ENCODE peak calls at places on chromosomes 2 and 18, in five cellular contexts. One of them, this sample, is unnamed.

GRCh38 chr2:206084870-206085741 is 868 bp downstream of the INO80D start:
- ATAC-seq in HepG2: peak; percentile 51
- ATAC-seq in GM12878: peak; percentile 32
- ATAC-seq in upper lobe of left lung: peak; percentile 63
- ATAC-seq in K562: peak; percentile 35
- ATAC-seq in this sample: peak; percentile 45

GRCh38 chr18:67239826-67240225 is 276.7 kb downstream of the DSEL start:
- ATAC-seq in K562: no peak
- ATAC-seq in HepG2: no peak
- ATAC-seq in upper lobe of left lung: no peak
- ATAC-seq in GM12878: no peak
- ATAC-seq in this sample: no peak

GRCh38 chr2:47898089-47898731 is 8.1 kb downstream of the FBXO11 start:
- ATAC-seq in HepG2: no peak
- ATAC-seq in GM12878: peak; percentile 69
- ATAC-seq in K562: no peak
- ATAC-seq in upper lobe of left lung: no peak
- ATAC-seq in this sample: no peak

GRCh38 chr2:45814951-45815621 is 163.6 kb downstream of the PRKCE start:
- ATAC-seq in K562: no peak
- ATAC-seq in GM12878: no peak
- ATAC-seq in HepG2: no peak
- ATAC-seq in upper lobe of left lung: no peak
- ATAC-seq in this sample: no peak

GRCh38 chr2:12046641-12047040 is 300.2 kb downstream of the LPIN1 start:
- ATAC-seq in HepG2: no peak
- ATAC-seq in upper lobe of left lung: no peak
- ATAC-seq in K562: no peak
- ATAC-seq in GM12878: no peak
- ATAC-seq in this sample: no peak

GRCh38 chr2:43810427-43810826 is 28.2 kb downstream of the ABCG5 start:
- ATAC-seq in GM12878: no peak
- ATAC-seq in upper lobe of left lung: no peak
- ATAC-seq in HepG2: no peak
- ATAC-seq in K562: peak; percentile 45
- ATAC-seq in this sample: no peak

GRCh38 chr2:429142-429541 is 141.3 kb upstream of the ALKAL2 start:
- ATAC-seq in upper lobe of left lung: no peak
- ATAC-seq in HepG2: no peak
- ATAC-seq in GM12878: no peak
- ATAC-seq in K562: no peak
- ATAC-seq in this sample: no peak

GRCh38 chr2:95315801-95316411 is 18.8 kb downstream of the KCNIP3 start:
- ATAC-seq in K562: no peak
- ATAC-seq in GM12878: no peak
- ATAC-seq in upper lobe of left lung: no peak
- ATAC-seq in HepG2: no peak
- ATAC-seq in this sample: no peak

GRCh38 chr18:6979954-6980353 is 137.6 kb downstream of the LAMA1 start:
- ATAC-seq in K562: no peak
- ATAC-seq in HepG2: no peak
- ATAC-seq in upper lobe of left lung: no peak
- ATAC-seq in GM12878: no peak
- ATAC-seq in this sample: no peak
- H3K36me3 ChIP-seq in K562: no peaks in the 10 kb centered on the region
- H3K36me3 ChIP-seq in HepG2: no peaks in the 10 kb centered on the region
- H3K36me3 ChIP-seq in upper lobe of left lung: no peaks in the 10 kb centered on the region
- H3K36me3 ChIP-seq in GM12878: no peaks in the 10 kb centered on the region
- H3K36me3 ChIP-seq in this sample: no peaks in the 10 kb centered on the region

DNA sequence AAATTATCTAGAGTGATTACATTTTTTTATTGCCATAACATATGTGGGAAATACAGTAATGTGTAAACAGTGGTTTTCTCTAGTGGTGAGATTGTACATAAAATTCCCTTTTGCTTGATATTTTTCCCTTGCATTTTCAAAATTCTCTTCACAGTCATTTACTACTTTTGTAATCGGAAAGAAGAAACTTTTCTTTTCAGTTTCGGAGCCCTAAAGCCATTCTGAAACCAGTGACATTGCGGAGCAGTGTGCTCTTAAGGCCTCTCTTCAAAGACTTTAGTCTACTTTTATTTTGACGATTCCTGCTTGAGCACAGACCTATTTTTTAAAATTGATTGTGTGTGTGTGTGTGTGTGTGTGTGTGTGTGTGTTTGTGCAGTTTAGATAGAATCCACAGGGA is 357.5 kb downstream of the RND3 start:
- ATAC-seq in upper lobe of left lung: no peak
- ATAC-seq in K562: no peak
- ATAC-seq in HepG2: no peak
- ATAC-seq in GM12878: peak; percentile 10
- ATAC-seq in this sample: no peak
- TF ChIP-seq EP300 in upper lobe of left lung: no peak
- TF ChIP-seq EP300 in K562: no peak
- TF ChIP-seq EP300 in HepG2: no peak
- TF ChIP-seq EP300 in GM12878: no peak
- TF ChIP-seq EP300 in this sample: no peak

DNA sequence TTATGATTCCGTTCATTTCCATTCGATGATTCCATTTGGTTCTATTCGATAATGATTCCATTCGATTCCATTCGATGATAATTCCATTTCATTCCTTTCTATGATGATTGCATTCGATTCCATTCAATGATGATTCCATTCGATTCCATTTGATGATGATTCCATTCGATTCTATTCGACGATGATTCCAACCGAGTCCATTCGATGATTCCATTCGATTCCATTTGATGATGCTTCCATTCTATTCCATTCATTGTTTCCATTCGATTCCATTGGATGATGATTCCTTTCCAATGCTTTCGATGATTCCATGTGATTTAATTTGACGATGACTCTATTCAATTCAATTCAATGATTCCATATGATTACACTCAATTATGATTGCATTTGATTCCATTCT is 1093.5 kb downstream of the RPIA start:
- ATAC-seq in upper lobe of left lung: no peak
- ATAC-seq in K562: no peak
- ATAC-seq in GM12878: no peak
- ATAC-seq in HepG2: no peak
- ATAC-seq in this sample: no peak
- H3K9me3 ChIP-seq in upper lobe of left lung: peaks cover 32% of the 10 kb centered on the region
- H3K9me3 ChIP-seq in K562: no peaks in the 10 kb centered on the region
- H3K9me3 ChIP-seq in GM12878: peaks cover 2% of the 10 kb centered on the region
- H3K9me3 ChIP-seq in HepG2: peaks cover 100% of the 10 kb centered on the region
- H3K9me3 ChIP-seq in this sample: peaks cover 96% of the 10 kb centered on the region

GRCh38 chr2:170965446-170966225 is 36.6 kb downstream of the GORASP2 start:
- ATAC-seq in upper lobe of left lung: no peak
- ATAC-seq in GM12878: no peak
- ATAC-seq in HepG2: no peak
- ATAC-seq in K562: no peak
- ATAC-seq in this sample: no peak
- H3K36me3 ChIP-seq in upper lobe of left lung: peaks cover 74% of the 10 kb centered on the region
- H3K36me3 ChIP-seq in GM12878: peaks cover 16% of the 10 kb centered on the region
- H3K36me3 ChIP-seq in HepG2: peaks cover 66% of the 10 kb centered on the region
- H3K36me3 ChIP-seq in K562: peaks cover 68% of the 10 kb centered on the region
- H3K36me3 ChIP-seq in this sample: peaks cover 75% of the 10 kb centered on the region

GRCh38 chr2:122194546-122194945 is 439.1 kb downstream of the TSN start:
- ATAC-seq in K562: no peak
- ATAC-seq in HepG2: no peak
- ATAC-seq in upper lobe of left lung: no peak
- ATAC-seq in GM12878: no peak
- ATAC-seq in this sample: no peak
- TF ChIP-seq EP300 in K562: no peak
- TF ChIP-seq EP300 in HepG2: no peak
- TF ChIP-seq EP300 in upper lobe of left lung: no peak
- TF ChIP-seq EP300 in GM12878: no peak
- TF ChIP-seq EP300 in this sample: no peak

GRCh38 chr2:61775956-61776570 is 77.8 kb downstream of the FAM161A start:
- ATAC-seq in upper lobe of left lung: no peak
- ATAC-seq in HepG2: no peak
- ATAC-seq in K562: no peak
- ATAC-seq in GM12878: peak; percentile 97
- ATAC-seq in this sample: no peak
- H3K9me3 ChIP-seq in upper lobe of left lung: no peaks in the 10 kb centered on the region
- H3K9me3 ChIP-seq in HepG2: no peaks in the 10 kb centered on the region
- H3K9me3 ChIP-seq in K562: no peaks in the 10 kb centered on the region
- H3K9me3 ChIP-seq in GM12878: no peaks in the 10 kb centered on the region
- H3K9me3 ChIP-seq in this sample: no peaks in the 10 kb centered on the region

GRCh38 chr2:27237341-27237945 is 20.3 kb downstream of the CAD start:
- ATAC-seq in K562: no peak
- ATAC-seq in upper lobe of left lung: no peak
- ATAC-seq in HepG2: no peak
- ATAC-seq in GM12878: no peak
- ATAC-seq in this sample: no peak

GRCh38 chr2:27236136-27236535 is 19.0 kb downstream of the CAD start:
- ATAC-seq in K562: no peak
- ATAC-seq in upper lobe of left lung: no peak
- ATAC-seq in GM12878: no peak
- ATAC-seq in HepG2: no peak
- ATAC-seq in this sample: no peak

GRCh38 chr2:27233341-27233740 is 16.2 kb downstream of the CAD start:
- ATAC-seq in upper lobe of left lung: no peak
- ATAC-seq in HepG2: no peak
- ATAC-seq in K562: no peak
- ATAC-seq in GM12878: no peak
- ATAC-seq in this sample: no peak

GRCh38 chr2:27238976-27239375 is 21.8 kb downstream of the CAD start:
- ATAC-seq in GM12878: no peak
- ATAC-seq in HepG2: no peak
- ATAC-seq in upper lobe of left lung: no peak
- ATAC-seq in K562: no peak
- ATAC-seq in this sample: no peak

DNA sequence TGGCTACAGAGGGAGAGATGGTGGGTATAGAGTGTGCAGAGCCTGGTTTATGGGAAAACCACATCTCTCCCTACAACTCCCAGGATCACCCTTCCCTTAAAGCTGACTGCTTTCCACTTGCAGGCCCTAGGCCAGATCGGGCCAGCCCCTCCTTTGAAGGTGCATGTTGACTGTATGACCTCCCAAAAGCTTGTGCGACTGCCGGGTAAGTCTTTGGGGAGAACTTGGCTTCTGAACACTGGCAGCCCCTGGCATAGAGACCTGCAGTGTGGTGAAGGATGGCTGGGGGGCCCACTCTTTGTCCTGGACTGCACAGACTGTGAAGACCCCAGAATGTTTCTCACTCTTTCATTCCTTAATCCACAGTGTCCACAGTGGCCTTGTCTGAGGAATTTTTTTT is 19.5 kb downstream of the CAD start:
- ATAC-seq in HepG2: no peak
- ATAC-seq in K562: no peak
- ATAC-seq in GM12878: no peak
- ATAC-seq in upper lobe of left lung: no peak
- ATAC-seq in this sample: no peak
- H3K36me3 ChIP-seq in HepG2: peaks cover 96% of the 10 kb centered on the region
- H3K36me3 ChIP-seq in K562: peaks cover 98% of the 10 kb centered on the region
- H3K36me3 ChIP-seq in GM12878: peaks cover 69% of the 10 kb centered on the region
- H3K36me3 ChIP-seq in upper lobe of left lung: peaks cover 100% of the 10 kb centered on the region
- H3K36me3 ChIP-seq in this sample: peaks cover 100% of the 10 kb centered on the region

DNA sequence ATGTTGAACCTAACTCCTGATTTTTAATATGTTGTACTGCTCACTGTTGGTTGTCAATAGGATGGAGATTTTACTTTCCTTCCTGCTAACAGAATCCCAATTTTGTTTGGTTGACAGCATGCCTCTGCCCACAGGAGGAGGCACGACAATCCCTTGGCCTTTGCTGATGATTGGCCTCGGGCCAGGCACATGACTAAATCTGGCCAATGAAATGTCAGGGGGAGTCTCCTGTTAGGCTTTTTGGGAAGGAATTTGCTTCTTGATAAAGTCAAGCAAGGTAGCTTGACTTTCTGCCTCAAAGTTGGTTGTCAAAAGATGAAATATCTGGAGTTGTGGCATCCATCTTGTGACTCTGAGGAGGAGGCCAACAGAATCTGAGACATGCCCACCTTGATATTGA is 6.8 kb upstream of the TGFA start:
- ATAC-seq in HepG2: no peak
- ATAC-seq in K562: peak; percentile 28
- ATAC-seq in upper lobe of left lung: no peak
- ATAC-seq in GM12878: no peak
- ATAC-seq in this sample: no peak
- TF ChIP-seq EP300 in HepG2: no peak
- TF ChIP-seq EP300 in K562: no peak
- TF ChIP-seq EP300 in upper lobe of left lung: no peak
- TF ChIP-seq EP300 in GM12878: no peak
- TF ChIP-seq EP300 in this sample: no peak

GRCh38 chr2:188412190-188412589 is 120.5 kb downstream of the GULP1 start:
- ATAC-seq in GM12878: no peak
- ATAC-seq in upper lobe of left lung: no peak
- ATAC-seq in K562: no peak
- ATAC-seq in HepG2: no peak
- ATAC-seq in this sample: no peak
- H3K9me3 ChIP-seq in GM12878: no peaks in the 10 kb centered on the region
- H3K9me3 ChIP-seq in upper lobe of left lung: no peaks in the 10 kb centered on the region
- H3K9me3 ChIP-seq in K562: no peaks in the 10 kb centered on the region
- H3K9me3 ChIP-seq in HepG2: peaks cover 22% of the 10 kb centered on the region
- H3K9me3 ChIP-seq in this sample: no peaks in the 10 kb centered on the region

GRCh38 chr2:170845343-170845742 is 28.7 kb downstream of the GAD1 start:
- ATAC-seq in HepG2: no peak
- ATAC-seq in upper lobe of left lung: no peak
- ATAC-seq in GM12878: no peak
- ATAC-seq in K562: peak; percentile 91
- ATAC-seq in this sample: no peak

GRCh38 chr2:170843656-170844055 is 27.0 kb downstream of the GAD1 start:
- ATAC-seq in K562: no peak
- ATAC-seq in upper lobe of left lung: no peak
- ATAC-seq in GM12878: no peak
- ATAC-seq in HepG2: no peak
- ATAC-seq in this sample: no peak

GRCh38 chr2:170840717-170841210 is 24.1 kb downstream of the GAD1 start:
- ATAC-seq in HepG2: no peak
- ATAC-seq in upper lobe of left lung: no peak
- ATAC-seq in GM12878: no peak
- ATAC-seq in K562: peak; percentile 74
- ATAC-seq in this sample: no peak

GRCh38 chr2:170846318-170846717 is 29.6 kb downstream of the GAD1 start:
- ATAC-seq in K562: no peak
- ATAC-seq in upper lobe of left lung: no peak
- ATAC-seq in HepG2: no peak
- ATAC-seq in GM12878: no peak
- ATAC-seq in this sample: no peak

DNA sequence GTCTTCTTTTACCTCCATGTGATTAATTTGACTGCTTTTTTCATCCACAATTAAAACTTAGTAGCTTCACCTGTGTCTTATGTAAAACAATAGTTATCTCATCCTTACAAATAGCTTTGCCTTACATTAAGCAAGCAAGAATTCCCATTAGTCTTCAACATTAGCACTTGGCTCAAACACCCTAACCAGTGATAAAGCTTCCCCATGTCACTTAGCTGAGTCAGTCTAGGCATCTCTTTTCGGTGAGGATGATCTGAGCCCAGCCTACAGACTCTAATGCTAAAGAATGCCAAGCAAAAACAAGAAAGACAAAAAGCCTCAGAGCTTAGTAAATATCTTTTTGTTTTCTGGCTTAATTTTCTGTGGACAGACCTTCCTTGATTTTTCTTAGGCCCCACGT is 26.1 kb downstream of the GAD1 start:
- ATAC-seq in K562: no peak
- ATAC-seq in upper lobe of left lung: no peak
- ATAC-seq in GM12878: no peak
- ATAC-seq in HepG2: no peak
- ATAC-seq in this sample: no peak
- H3K36me3 ChIP-seq in K562: no peaks in the 10 kb centered on the region
- H3K36me3 ChIP-seq in upper lobe of left lung: no peaks in the 10 kb centered on the region
- H3K36me3 ChIP-seq in GM12878: no peaks in the 10 kb centered on the region
- H3K36me3 ChIP-seq in HepG2: no peaks in the 10 kb centered on the region
- H3K36me3 ChIP-seq in this sample: no peaks in the 10 kb centered on the region